ENCODE peak calls at places on chromosome 18, in five cellular contexts. I is mammary epithelial cell; U is left ventricle myocardium inferior; N is CD8-positive, alpha-beta memory T cell; V is type B pancreatic cell. J is an unnamed sample.

GRCh38 chr18:37435150-37435872 is 130.3 kb downstream of the CELF4 start:
- DNase-seq in I (peak), U (no peak), N (no peak), V (no peak), J (no peak)

GRCh38 chr18:63407734-63408133 is 14.5 kb downstream of the VPS4B start:
- DNase-seq in I (peak), U (no peak), N (no peak), V (no peak), J (no peak)

GRCh38 chr18:49613741-49614151 is 51.9 kb downstream of the LIPG start:
- DNase-seq in I (no peak), U (no peak), N (no peak), V (no peak), J (no peak)

GRCh38 chr18:80179857-80180558 is 67.3 kb downstream of the PARD6G start:
- DNase-seq in I (peak), U (no peak), N (no peak), V (no peak), J (no peak)

GRCh38 chr18:33581816-33582215 is 3.8 kb downstream of the ASXL3 start:
- DNase-seq in I (no peak), U (no peak), N (no peak), V (no peak), J (no peak)

GRCh38 chr18:2657788-2658458 is 2.4 kb downstream of the SMCHD1 start:
- DNase-seq in I (peak), U (no peak), N (no peak), V (no peak), J (no peak)

GRCh38 chr18:78151948-78152725 is 827.5 kb upstream of the SALL3 start:
- DNase-seq in I (no peak), U (no peak), N (no peak), V (no peak), J (no peak)

GRCh38 chr18:50665519-50665918 is 105.6 kb downstream of the MAPK4 start:
- DNase-seq in I (no peak), U (peak), N (no peak), V (no peak), J (no peak)

J was measured in DND-41.